ENCODE peak calls at places on chromosome 7, in six cellular contexts. E is HFF-Myc, N is AG09319, Y is AG04450, X is spleen, W is heart right ventricle. Z is an unnamed sample.
A peak's percentile ranks its signal among the peaks of the same experiment; 100 is the strongest.

GRCh38 chr7:9870674-9871073 is 1103.0 kb upstream of the PHF14 start:
- DNase-seq in E (no peak), N (no peak), Y (no peak), X (no peak), W (no peak), Z (no peak)

GRCh38 chr7:54330216-54330800 is 211.9 kb upstream of the VSTM2A start:
- DNase-seq in E (no peak), N (no peak), Y (no peak), X (no peak), W (no peak), Z (no peak)

GRCh38 chr7:157557263-157557662 is 220.5 kb downstream of the DNAJB6 start:
- DNase-seq in E (no peak), N (no peak), Y (no peak), X (no peak), W (no peak), Z (no peak)

GRCh38 chr7:37084303-37084702 is 360.0 kb upstream of the AOAH start:
- DNase-seq in E (no peak), N (no peak), Y (no peak), X (no peak), W (no peak), Z (no peak)

GRCh38 chr7:64881461-64882287 is 21.4 kb upstream of the ZNF273 start:
- DNase-seq in E (no peak), N (no peak), Y (no peak), X (no peak), W (no peak), Z (no peak)

GRCh38 chr7:122674502-122674901 is 24.4 kb downstream of the RNF133 start:
- DNase-seq in E (no peak), N (peak; percentile 10), Y (no peak), X (no peak), W (no peak), Z (peak; percentile 67)

GRCh38 chr7:99396914-99397631 is 11.3 kb downstream of the PDAP1 start:
- DNase-seq in E (no peak), N (no peak), Y (no peak), X (no peak), W (no peak), Z (no peak)

GRCh38 chr7:143512488-143513340 is 35.0 kb downstream of the TAS2R41 start:
- DNase-seq in E (no peak), N (no peak), Y (no peak), X (no peak), W (no peak), Z (peak; percentile 27)

GRCh38 chr7:31488562-31489203 is 25.2 kb upstream of the ITPRID1 start:
- DNase-seq in E (no peak), N (peak; percentile 1), Y (no peak), X (no peak), W (peak; percentile 38), Z (peak; percentile 65)

GRCh38 chr7:74525140-74525539 is 71.4 kb downstream of the GTF2IRD1 start:
- DNase-seq in E (no peak), N (no peak), Y (no peak), X (no peak), W (no peak), Z (no peak)

GRCh38 chr7:57202274-57202673 is 70.0 kb upstream of the ZNF479 start:
- DNase-seq in E (no peak), N (no peak), Y (no peak), X (peak; percentile 51), W (no peak), Z (no peak)

GRCh38 chr7:156163747-156164146 is 351.5 kb upstream of the SHH start:
- DNase-seq in E (no peak), N (no peak), Y (no peak), X (no peak), W (no peak), Z (no peak)

GRCh38 chr7:26670841-26671240 is 193.5 kb downstream of the SKAP2 start:
- DNase-seq in E (no peak), N (no peak), Y (no peak), X (no peak), W (no peak), Z (no peak)

GRCh38 chr7:120743128-120743527 is 114.8 kb downstream of the TSPAN12 start:
- DNase-seq in E (no peak), N (no peak), Y (no peak), X (no peak), W (no peak), Z (no peak)

GRCh38 chr7:16961650-16962049 is 79.9 kb upstream of the AGR3 start:
- DNase-seq in E (peak; percentile 25), N (no peak), Y (peak; percentile 37), X (no peak), W (no peak), Z (no peak)

GRCh38 chr7:84528756-84529479 is 334.3 kb upstream of the SEMA3A start:
- DNase-seq in E (no peak), N (no peak), Y (no peak), X (no peak), W (no peak), Z (no peak)

GRCh38 chr7:158710651-158711102 is 6.1 kb upstream of the NCAPG2 start:
- DNase-seq in E (no peak), N (no peak), Y (no peak), X (no peak), W (no peak), Z (peak; percentile 82)

GRCh38 chr7:71313562-71313961 is 181.6 kb downstream of the GALNT17 start:
- DNase-seq in E (no peak), N (no peak), Y (no peak), X (no peak), W (no peak), Z (no peak)

GRCh38 chr7:140229591-140230516 is 53.1 kb upstream of the KDM7A start:
- DNase-seq in E (no peak), N (no peak), Y (no peak), X (peak; percentile 93), W (peak; percentile 18), Z (no peak)

GRCh38 chr7:149005427-149006344 is 22.6 kb downstream of the PDIA4 start:
- DNase-seq in E (peak; percentile 19), N (peak; percentile 28), Y (no peak), X (peak; percentile 95), W (peak; percentile 85), Z (peak; percentile 65)
- TF ChIP-seq CTCF in E (peak; percentile 78), N (peak; percentile 77), Y (peak; percentile 74), X (peak; percentile 75), W (peak; percentile 95), Z (peak; percentile 53)

GRCh38 chr7:86598721-86599120 is 45.0 kb upstream of the GRM3 start:
- DNase-seq in E (no peak), N (no peak), Y (no peak), X (peak; percentile 57), W (no peak), Z (no peak)

GRCh38 chr7:86600506-86601290 is 43.0 kb upstream of the GRM3 start:
- DNase-seq in E (no peak), N (no peak), Y (no peak), X (peak; percentile 47), W (no peak), Z (peak; percentile 3)

GRCh38 chr7:86598311-86598710 is 45.4 kb upstream of the GRM3 start:
- DNase-seq in E (no peak), N (no peak), Y (no peak), X (peak; percentile 50), W (no peak), Z (peak; percentile 22)
- TF ChIP-seq CTCF in E (no peak), N (no peak), Y (no peak), X (no peak), W (peak; percentile 16), Z (no peak)

GRCh38 chr7:124171068-124171467 is 138.2 kb upstream of the TMEM229A start:
- DNase-seq in E (no peak), N (no peak), Y (peak; percentile 37), X (no peak), W (peak; percentile 15), Z (peak; percentile 63)
- TF ChIP-seq CTCF in E (peak; percentile 10), N (peak; percentile 21), Y (peak; percentile 77), X (peak; percentile 7), W (peak; percentile 50), Z (peak; percentile 66)

GRCh38 chr7:999149-999883 is 16.3 kb downstream of the CYP2W1 start:
- DNase-seq in E (no peak), N (no peak), Y (no peak), X (no peak), W (no peak), Z (no peak)

GRCh38 chr7:995571-995970 is 12.6 kb downstream of the CYP2W1 start:
- DNase-seq in E (no peak), N (no peak), Y (no peak), X (no peak), W (no peak), Z (no peak)

GRCh38 chr7:997404-998395 is 14.7 kb downstream of the CYP2W1 start:
- DNase-seq in E (no peak), N (no peak), Y (no peak), X (no peak), W (no peak), Z (no peak)

GRCh38 chr7:994592-995308 is 11.8 kb downstream of the CYP2W1 start:
- DNase-seq in E (no peak), N (no peak), Y (no peak), X (no peak), W (no peak), Z (no peak)

DNA sequence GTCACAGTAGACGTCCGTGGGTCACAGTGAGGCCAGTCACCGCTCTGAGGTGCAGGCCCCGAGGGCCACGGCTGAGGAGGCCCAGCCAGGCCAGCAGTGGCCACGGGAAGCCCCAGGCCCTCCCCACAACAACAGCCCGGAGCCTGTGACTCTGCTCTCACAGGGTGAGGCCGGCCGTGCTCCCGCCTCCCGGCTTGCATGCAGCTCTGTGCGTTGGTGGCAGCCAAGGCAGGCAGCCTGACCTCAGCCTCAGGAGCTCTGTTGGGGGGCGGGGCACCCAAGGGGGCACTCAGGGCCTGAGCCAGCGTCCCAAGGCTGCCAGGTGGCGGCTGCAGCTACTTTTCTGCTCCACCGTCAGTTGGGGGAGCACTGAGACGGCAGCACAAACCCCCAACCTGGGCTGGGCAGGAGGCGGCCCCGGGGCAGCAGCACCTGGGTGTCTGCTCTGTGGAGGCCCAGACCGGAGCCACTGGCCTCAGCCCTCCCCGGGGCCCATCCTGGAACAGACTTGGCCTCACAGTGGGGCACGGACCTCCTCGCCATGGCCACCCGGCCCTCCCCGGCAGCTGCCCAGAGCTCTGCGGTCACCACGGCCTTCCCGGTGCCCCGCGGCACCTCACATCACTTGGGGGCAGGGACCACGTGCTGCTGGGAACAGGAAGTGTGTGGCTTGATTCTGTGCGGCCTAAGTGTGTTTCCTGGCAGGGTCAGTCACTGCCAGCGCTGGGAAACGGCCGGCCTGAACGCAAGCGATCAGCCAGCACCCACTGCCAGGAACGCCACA is 13.3 kb downstream of the CYP2W1 start:
- DNase-seq in E (no peak), N (no peak), Y (no peak), X (no peak), W (no peak), Z (no peak)
- TF ChIP-seq CTCF in E (no peak), N (no peak), Y (no peak), X (no peak), W (no peak), Z (no peak)

GRCh38 chr7:134845461-134845860 is 66.0 kb downstream of the CALD1 start:
- DNase-seq in E (no peak), N (no peak), Y (no peak), X (no peak), W (no peak), Z (peak; percentile 66)
- TF ChIP-seq CTCF in E (peak; percentile 38), N (peak; percentile 1), Y (peak; percentile 29), X (peak; percentile 26), W (peak; percentile 12), Z (peak; percentile 43)

GRCh38 chr7:112459645-112460044 is 9.4 kb downstream of the IFRD1 start:
- DNase-seq in E (no peak), N (no peak), Y (no peak), X (no peak), W (no peak), Z (no peak)
- TF ChIP-seq CTCF in E (no peak), N (no peak), Y (no peak), X (no peak), W (no peak), Z (no peak)